ENCODE peak calls at places on chromosomes 11 and 22, in seven cellular contexts. One of them, this sample, is unnamed.

GRCh38 chr22:37503850-37504249 is 15.4 kb downstream of the CARD10 start:
- DNase-seq in GM23338: no peak
- DNase-seq in HepG2: peak
- DNase-seq in DND-41: no peak
- DNase-seq in mesenchymal stem cell: no peak
- DNase-seq in hepatocyte: peak
- DNase-seq in A549: peak
- DNase-seq in this sample: no peak

GRCh38 chr22:47564158-47564450 is 801.7 kb downstream of the TBC1D22A start:
- DNase-seq in HepG2: no peak
- DNase-seq in GM23338: no peak
- DNase-seq in A549: no peak
- DNase-seq in mesenchymal stem cell: no peak
- DNase-seq in hepatocyte: no peak
- DNase-seq in DND-41: no peak
- DNase-seq in this sample: no peak

GRCh38 chr11:76631566-76632308 is 38.8 kb downstream of the LRRC32 start:
- DNase-seq in hepatocyte: no peak
- DNase-seq in mesenchymal stem cell: no peak
- DNase-seq in GM23338: no peak
- DNase-seq in HepG2: no peak
- DNase-seq in DND-41: no peak
- DNase-seq in A549: no peak
- DNase-seq in this sample: no peak

GRCh38 chr11:45930031-45930794 is 7.8 kb downstream of the LARGE2 start:
- DNase-seq in hepatocyte: peak
- DNase-seq in HepG2: no peak
- DNase-seq in GM23338: no peak
- DNase-seq in DND-41: no peak
- DNase-seq in A549: no peak
- DNase-seq in mesenchymal stem cell: no peak
- DNase-seq in this sample: no peak

GRCh38 chr22:29156507-29156906 is 49.2 kb upstream of the EMID1 start:
- DNase-seq in A549: no peak
- DNase-seq in hepatocyte: peak
- DNase-seq in HepG2: peak
- DNase-seq in mesenchymal stem cell: peak
- DNase-seq in GM23338: peak
- DNase-seq in DND-41: no peak
- DNase-seq in this sample: no peak

GRCh38 chr22:41799486-41800347 is 762 bp upstream of the CCDC134 start:
- DNase-seq in mesenchymal stem cell: no peak
- DNase-seq in GM23338: peak
- DNase-seq in hepatocyte: peak
- DNase-seq in HepG2: no peak
- DNase-seq in A549: no peak
- DNase-seq in DND-41: peak
- DNase-seq in this sample: peak

GRCh38 chr22:31676700-31677099 is 14.7 kb upstream of the PISD start:
- DNase-seq in mesenchymal stem cell: peak
- DNase-seq in GM23338: peak
- DNase-seq in HepG2: no peak
- DNase-seq in hepatocyte: peak
- DNase-seq in A549: peak
- DNase-seq in DND-41: no peak
- DNase-seq in this sample: peak

GRCh38 chr11:34155057-34155758 is 49.8 kb downstream of the NAT10 start:
- DNase-seq in GM23338: no peak
- DNase-seq in HepG2: no peak
- DNase-seq in A549: no peak
- DNase-seq in hepatocyte: no peak
- DNase-seq in mesenchymal stem cell: no peak
- DNase-seq in DND-41: no peak
- DNase-seq in this sample: no peak

GRCh38 chr11:11422291-11423128 is 69.5 kb upstream of the CSNK2A3 start:
- DNase-seq in DND-41: no peak
- DNase-seq in mesenchymal stem cell: no peak
- DNase-seq in A549: no peak
- DNase-seq in HepG2: no peak
- DNase-seq in GM23338: no peak
- DNase-seq in hepatocyte: no peak
- DNase-seq in this sample: no peak

GRCh38 chr22:30248484-30248883 is 1.9 kb upstream of the LIF start:
- DNase-seq in A549: no peak
- DNase-seq in GM23338: no peak
- DNase-seq in hepatocyte: no peak
- DNase-seq in mesenchymal stem cell: no peak
- DNase-seq in DND-41: no peak
- DNase-seq in HepG2: no peak
- DNase-seq in this sample: no peak

GRCh38 chr11:13339196-13340153 is 61.9 kb downstream of the BMAL1 start:
- DNase-seq in hepatocyte: peak
- DNase-seq in DND-41: peak
- DNase-seq in mesenchymal stem cell: peak
- DNase-seq in A549: peak
- DNase-seq in GM23338: no peak
- DNase-seq in HepG2: no peak
- DNase-seq in this sample: no peak

GRCh38 chr11:15864021-15864805 is 492.1 kb downstream of the SOX6 start:
- DNase-seq in DND-41: no peak
- DNase-seq in GM23338: peak
- DNase-seq in A549: no peak
- DNase-seq in mesenchymal stem cell: no peak
- DNase-seq in hepatocyte: no peak
- DNase-seq in HepG2: no peak
- DNase-seq in this sample: no peak

GRCh38 chr11:35237860-35238715 is 99.1 kb downstream of the CD44 start:
- DNase-seq in GM23338: peak
- DNase-seq in HepG2: peak
- DNase-seq in A549: no peak
- DNase-seq in hepatocyte: peak
- DNase-seq in mesenchymal stem cell: no peak
- DNase-seq in DND-41: peak
- DNase-seq in this sample: peak

GRCh38 chr11:73265853-73266643 is 6.1 kb upstream of the P2RY6 start:
- DNase-seq in DND-41: no peak
- DNase-seq in A549: no peak
- DNase-seq in GM23338: no peak
- DNase-seq in HepG2: no peak
- DNase-seq in hepatocyte: no peak
- DNase-seq in mesenchymal stem cell: no peak
- DNase-seq in this sample: no peak

GRCh38 chr11:68165601-68166000 is 44.4 kb upstream of the CHKA start:
- DNase-seq in GM23338: no peak
- DNase-seq in hepatocyte: no peak
- DNase-seq in A549: no peak
- DNase-seq in mesenchymal stem cell: no peak
- DNase-seq in HepG2: no peak
- DNase-seq in DND-41: no peak
- DNase-seq in this sample: no peak

GRCh38 chr11:79074547-79074946 is 366.3 kb downstream of the TENM4 start:
- DNase-seq in hepatocyte: no peak
- DNase-seq in mesenchymal stem cell: no peak
- DNase-seq in GM23338: no peak
- DNase-seq in DND-41: no peak
- DNase-seq in A549: no peak
- DNase-seq in HepG2: no peak
- DNase-seq in this sample: no peak

GRCh38 chr11:83023410-83023809 is 48.3 kb downstream of the RAB30 start:
- DNase-seq in A549: no peak
- DNase-seq in HepG2: no peak
- DNase-seq in hepatocyte: no peak
- DNase-seq in GM23338: no peak
- DNase-seq in mesenchymal stem cell: no peak
- DNase-seq in DND-41: no peak
- DNase-seq in this sample: no peak

GRCh38 chr11:83027794-83028193 is 43.9 kb downstream of the RAB30 start:
- DNase-seq in mesenchymal stem cell: no peak
- DNase-seq in HepG2: no peak
- DNase-seq in GM23338: no peak
- DNase-seq in A549: no peak
- DNase-seq in DND-41: no peak
- DNase-seq in hepatocyte: no peak
- DNase-seq in this sample: no peak

GRCh38 chr11:83026229-83026628 is 45.5 kb downstream of the RAB30 start:
- DNase-seq in HepG2: no peak
- DNase-seq in mesenchymal stem cell: no peak
- DNase-seq in GM23338: no peak
- DNase-seq in hepatocyte: no peak
- DNase-seq in DND-41: no peak
- DNase-seq in A549: no peak
- DNase-seq in this sample: no peak

GRCh38 chr11:83024270-83024854 is 47.3 kb downstream of the RAB30 start:
- DNase-seq in GM23338: no peak
- DNase-seq in hepatocyte: no peak
- DNase-seq in A549: no peak
- DNase-seq in mesenchymal stem cell: no peak
- DNase-seq in HepG2: no peak
- DNase-seq in DND-41: no peak
- DNase-seq in this sample: no peak

DNA sequence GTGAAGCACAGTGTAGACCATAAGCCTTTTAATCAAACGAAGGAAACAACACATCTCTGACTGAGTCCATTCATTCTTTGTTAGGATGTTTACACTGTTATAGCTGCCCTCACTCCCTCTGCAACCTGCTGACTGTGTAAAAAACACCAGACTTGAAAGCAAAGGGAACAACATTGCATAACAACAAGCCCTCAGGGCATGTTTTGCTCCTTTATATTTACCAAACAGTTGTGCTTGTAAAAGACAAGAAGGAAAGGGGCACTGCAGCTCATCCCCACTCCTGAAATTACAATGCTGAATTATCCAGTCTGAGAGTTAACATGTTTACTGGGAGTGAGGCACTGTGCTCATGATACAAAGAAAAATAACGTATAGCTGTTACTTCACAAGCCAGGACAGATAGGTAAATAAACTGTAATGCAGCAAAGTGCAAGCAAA is 46.4 kb downstream of the RAB30 start:
- DNase-seq in DND-41: no peak
- DNase-seq in A549: no peak
- DNase-seq in HepG2: peak
- DNase-seq in GM23338: peak
- DNase-seq in mesenchymal stem cell: peak
- DNase-seq in hepatocyte: peak
- DNase-seq in this sample: no peak
- H3K4me2 ChIP-seq in DND-41: no peak
- H3K4me2 ChIP-seq in A549: peak
- H3K4me2 ChIP-seq in HepG2: peak
- H3K4me2 ChIP-seq in GM23338: peak
- H3K4me2 ChIP-seq in mesenchymal stem cell: no peak
- H3K4me2 ChIP-seq in hepatocyte: peak
- H3K4me2 ChIP-seq in this sample: no peak

GRCh38 chr11:17649261-17649660 is 70.1 kb upstream of the MYOD1 start:
- DNase-seq in mesenchymal stem cell: no peak
- DNase-seq in HepG2: no peak
- DNase-seq in DND-41: no peak
- DNase-seq in GM23338: no peak
- DNase-seq in hepatocyte: no peak
- DNase-seq in A549: no peak
- DNase-seq in this sample: no peak

GRCh38 chr11:17650601-17650911 is 68.8 kb upstream of the MYOD1 start:
- DNase-seq in hepatocyte: no peak
- DNase-seq in mesenchymal stem cell: no peak
- DNase-seq in HepG2: no peak
- DNase-seq in GM23338: no peak
- DNase-seq in DND-41: no peak
- DNase-seq in A549: no peak
- DNase-seq in this sample: no peak

GRCh38 chr11:17648528-17648927 is 70.8 kb upstream of the MYOD1 start:
- DNase-seq in GM23338: no peak
- DNase-seq in DND-41: no peak
- DNase-seq in HepG2: no peak
- DNase-seq in A549: no peak
- DNase-seq in mesenchymal stem cell: no peak
- DNase-seq in hepatocyte: no peak
- DNase-seq in this sample: no peak

GRCh38 chr11:17651061-17651460 is 68.3 kb upstream of the MYOD1 start:
- DNase-seq in hepatocyte: no peak
- DNase-seq in HepG2: no peak
- DNase-seq in mesenchymal stem cell: no peak
- DNase-seq in GM23338: no peak
- DNase-seq in DND-41: no peak
- DNase-seq in A549: no peak
- DNase-seq in this sample: no peak

DNA sequence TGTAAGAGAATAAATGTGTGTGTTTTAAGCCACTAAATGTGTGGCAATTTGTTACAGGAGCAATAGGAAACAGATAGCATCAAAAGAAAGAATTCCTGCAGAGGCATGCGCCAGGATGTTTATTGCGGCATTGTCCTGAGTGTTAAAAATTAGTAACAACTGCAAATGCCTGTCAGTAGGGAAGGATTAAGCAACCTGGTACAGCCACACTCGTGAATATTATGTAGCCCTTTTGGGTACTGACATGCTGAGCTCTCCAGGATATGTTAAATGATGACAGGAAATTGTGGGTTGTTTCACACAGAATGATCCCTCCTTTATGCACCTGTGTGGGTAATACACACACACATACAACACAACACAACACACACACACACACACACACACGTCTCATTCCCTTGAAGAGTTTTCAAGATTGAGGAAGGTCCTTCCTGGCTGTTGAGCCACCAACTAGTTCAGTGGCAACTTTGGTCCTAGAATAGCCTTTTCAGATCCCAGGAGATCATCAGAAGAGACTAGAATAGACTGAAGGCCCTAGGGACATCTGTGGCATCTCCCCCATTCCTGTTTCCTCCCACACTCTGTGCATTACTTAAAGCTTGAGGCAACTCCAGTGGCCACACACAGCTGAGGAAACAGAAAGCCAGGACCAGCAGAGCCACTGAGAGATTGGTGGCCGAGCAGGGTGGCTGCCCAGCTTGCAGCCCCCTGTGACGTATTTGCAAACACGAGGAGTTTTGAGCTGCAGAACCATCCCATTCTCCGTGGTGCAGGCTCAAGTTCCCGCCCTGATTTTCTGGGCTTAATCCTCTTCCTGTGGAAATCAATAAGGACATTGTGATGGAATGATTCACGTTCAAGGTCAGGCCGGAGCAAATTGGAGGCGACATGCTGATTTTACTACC is 69.4 kb upstream of the MYOD1 start:
- DNase-seq in DND-41: no peak
- DNase-seq in hepatocyte: no peak
- DNase-seq in HepG2: peak
- DNase-seq in mesenchymal stem cell: no peak
- DNase-seq in GM23338: no peak
- DNase-seq in A549: no peak
- DNase-seq in this sample: no peak
- H3K4me2 ChIP-seq in DND-41: no peak
- H3K4me2 ChIP-seq in hepatocyte: no peak
- H3K4me2 ChIP-seq in HepG2: peak
- H3K4me2 ChIP-seq in mesenchymal stem cell: no peak
- H3K4me2 ChIP-seq in GM23338: no peak
- H3K4me2 ChIP-seq in A549: no peak
- H3K4me2 ChIP-seq in this sample: no peak

GRCh38 chr11:107696140-107696539 is 15.7 kb downstream of the SLN start:
- DNase-seq in HepG2: no peak
- DNase-seq in A549: peak
- DNase-seq in GM23338: no peak
- DNase-seq in hepatocyte: peak
- DNase-seq in DND-41: no peak
- DNase-seq in mesenchymal stem cell: peak
- DNase-seq in this sample: no peak
- H3K4me2 ChIP-seq in HepG2: no peak
- H3K4me2 ChIP-seq in A549: peak
- H3K4me2 ChIP-seq in GM23338: no peak
- H3K4me2 ChIP-seq in hepatocyte: no peak
- H3K4me2 ChIP-seq in DND-41: no peak
- H3K4me2 ChIP-seq in mesenchymal stem cell: no peak
- H3K4me2 ChIP-seq in this sample: no peak

GRCh38 chr11:993141-993540 is 43.4 kb downstream of the MUC6 start:
- DNase-seq in GM23338: no peak
- DNase-seq in mesenchymal stem cell: no peak
- DNase-seq in DND-41: no peak
- DNase-seq in A549: no peak
- DNase-seq in HepG2: no peak
- DNase-seq in hepatocyte: no peak
- DNase-seq in this sample: no peak
- H3K4me2 ChIP-seq in GM23338: no peak
- H3K4me2 ChIP-seq in mesenchymal stem cell: no peak
- H3K4me2 ChIP-seq in DND-41: no peak
- H3K4me2 ChIP-seq in A549: no peak
- H3K4me2 ChIP-seq in HepG2: no peak
- H3K4me2 ChIP-seq in hepatocyte: no peak
- H3K4me2 ChIP-seq in this sample: no peak

This sample was measured in neuronal stem cell.